ENCODE peak calls at places on chromosomes 1 and 21, in eight cellular contexts. G is mammary epithelial cell, B is esophagus muscularis mucosa, M is psoas muscle, W is cardiac muscle cell, D is SK-N-SH, A is colonic mucosa, U is heart left ventricle. F is an unnamed sample.

GRCh38 chr21:23858878-23859277 is 1748.4 kb downstream of the MRPL39 start:
- DNase-seq in G (no peak), B (no peak), M (no peak), W (no peak), D (peak; percentile 7), A (no peak), U (no peak), F (no peak)

GRCh38 chr1:205578780-205579571 is 52.8 kb downstream of the ELK4 start:
- DNase-seq in G (peak; percentile 38), B (no peak), M (no peak), W (no peak), D (no peak), A (peak; percentile 17), U (peak; percentile 3), F (no peak)

GRCh38 chr1:89998306-89998705 is 3.4 kb downstream of the ZNF326 start:
- DNase-seq in G (no peak), B (no peak), M (no peak), W (no peak), D (no peak), A (no peak), U (no peak), F (no peak)

GRCh38 chr1:12593621-12594066 is 24.4 kb downstream of the DHRS3 start:
- DNase-seq in G (peak; percentile 70), B (peak; percentile 93), M (peak; percentile 74), W (peak; percentile 85), D (no peak), A (peak; percentile 47), U (no peak), F (no peak)

GRCh38 chr1:57131701-57132394 is 166.0 kb upstream of the C8B start:
- DNase-seq in G (peak; percentile 70), B (no peak), M (no peak), W (peak; percentile 69), D (no peak), A (no peak), U (no peak), F (peak; percentile 86)

GRCh38 chr1:115218034-115218405 is 120.0 kb downstream of the NGF start:
- DNase-seq in G (no peak), B (no peak), M (no peak), W (no peak), D (no peak), A (no peak), U (no peak), F (no peak)

GRCh38 chr1:46643368-46643775 is 24.8 kb downstream of the ATPAF1 start:
- DNase-seq in G (peak; percentile 69), B (no peak), M (no peak), W (peak; percentile 82), D (no peak), A (peak; percentile 31), U (no peak), F (peak; percentile 65)

GRCh38 chr1:209080170-209080781 is 503.2 kb upstream of the CAMK1G start:
- DNase-seq in G (peak; percentile 28), B (no peak), M (no peak), W (no peak), D (no peak), A (no peak), U (no peak), F (peak; percentile 61)

GRCh38 chr21:39504230-39504629 is 52.5 kb downstream of the SH3BGR start:
- DNase-seq in G (no peak), B (no peak), M (no peak), W (no peak), D (no peak), A (no peak), U (no peak), F (no peak)

GRCh38 chr1:32741417-32742131 is 39.0 kb upstream of the SYNC start:
- DNase-seq in G (no peak), B (no peak), M (no peak), W (no peak), D (peak; percentile 88), A (peak; percentile 54), U (peak; percentile 40), F (no peak)

GRCh38 chr1:205532996-205533728 is 28.7 kb downstream of the CDK18 start:
- DNase-seq in G (no peak), B (no peak), M (peak; percentile 46), W (peak; percentile 21), D (no peak), A (no peak), U (no peak), F (no peak)

GRCh38 chr1:210143465-210144062 is 89.0 kb upstream of the SERTAD4 start:
- DNase-seq in G (peak; percentile 51), B (no peak), M (peak; percentile 71), W (peak; percentile 82), D (peak; percentile 51), A (peak; percentile 80), U (peak; percentile 61), F (no peak)

GRCh38 chr1:208486677-208487076 is 242.5 kb upstream of the PLXNA2 start:
- DNase-seq in G (no peak), B (no peak), M (no peak), W (no peak), D (no peak), A (no peak), U (no peak), F (no peak)

DNA sequence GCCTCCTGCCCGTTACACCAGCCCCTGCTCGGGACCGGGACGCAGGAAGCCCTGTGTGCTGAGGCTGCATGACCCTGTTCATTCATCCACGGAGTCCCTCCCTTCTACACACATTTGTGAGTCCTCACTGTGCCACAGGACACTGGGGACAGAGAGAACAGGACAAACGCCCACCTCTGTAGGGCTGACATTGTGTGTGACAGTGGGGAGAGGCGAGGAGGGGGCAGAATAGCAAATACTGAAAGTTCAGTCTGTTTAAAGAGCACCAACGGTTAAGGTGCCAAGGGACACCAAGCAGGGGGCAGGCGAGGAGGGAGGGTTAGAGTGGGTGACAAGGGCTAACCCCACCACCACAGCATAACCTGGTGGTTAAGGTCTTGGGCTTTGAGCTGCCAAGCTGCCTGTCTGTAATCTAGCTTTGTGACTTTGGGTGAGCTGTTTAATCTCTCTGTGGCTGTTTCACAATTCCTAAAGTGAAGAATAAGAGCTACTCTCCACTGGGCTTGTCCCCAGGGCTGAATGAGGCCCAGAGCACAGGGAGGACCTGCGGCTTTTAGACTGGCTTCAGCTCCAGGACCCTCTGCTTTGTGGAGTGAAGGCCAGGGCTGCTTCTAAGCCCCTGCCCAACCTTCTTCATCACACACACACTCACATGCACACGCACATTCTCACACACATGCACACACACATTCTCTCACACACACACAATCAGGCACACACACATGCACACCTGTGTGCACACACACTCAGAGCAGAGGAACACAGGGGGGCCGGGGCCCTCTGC is 101.8 kb upstream of the TARDBP start:
- DNase-seq in G (no peak), B (no peak), M (no peak), W (peak; percentile 37), D (peak; percentile 38), A (no peak), U (no peak), F (no peak)
- H3K27ac ChIP-seq in G (no peak overlapping the region), B (no peak overlapping the region), M (no peak overlapping the region), W (peak overlapping the region; percentile 34), D (peak overlapping the region; percentile 62), A (no peak overlapping the region), U (no peak overlapping the region), F (no peak overlapping the region)

GRCh38 chr1:9020325-9020724 is 5.9 kb downstream of the SLC2A7 start:
- DNase-seq in G (no peak), B (no peak), M (no peak), W (no peak), D (no peak), A (no peak), U (no peak), F (no peak)
- H3K4me1 ChIP-seq in G (no peaks in the 10 kb centered on the region), B (peaks cover 3% of the 10 kb centered on the region), M (no peaks in the 10 kb centered on the region), W (no peaks in the 10 kb centered on the region), D (no peaks in the 10 kb centered on the region), A (no peaks in the 10 kb centered on the region), U (no peaks in the 10 kb centered on the region), F (no peaks in the 10 kb centered on the region)

GRCh38 chr1:37479255-37480124 is 5.1 kb downstream of the ZC3H12A start:
- DNase-seq in G (peak; percentile 99), B (peak; percentile 96), M (peak; percentile 94), W (peak; percentile 85), D (peak; percentile 32), A (peak; percentile 97), U (peak; percentile 75), F (peak; percentile 94)

GRCh38 chr1:37481289-37482003 is 7.1 kb downstream of the ZC3H12A start:
- DNase-seq in G (no peak), B (no peak), M (no peak), W (no peak), D (no peak), A (no peak), U (no peak), F (no peak)

GRCh38 chr1:37480125-37480466 is 5.7 kb downstream of the ZC3H12A start:
- DNase-seq in G (no peak), B (no peak), M (no peak), W (no peak), D (no peak), A (no peak), U (no peak), F (no peak)

GRCh38 chr1:37482004-37482785 is 7.8 kb downstream of the ZC3H12A start:
- DNase-seq in G (no peak), B (no peak), M (no peak), W (no peak), D (no peak), A (no peak), U (no peak), F (no peak)

DNA sequence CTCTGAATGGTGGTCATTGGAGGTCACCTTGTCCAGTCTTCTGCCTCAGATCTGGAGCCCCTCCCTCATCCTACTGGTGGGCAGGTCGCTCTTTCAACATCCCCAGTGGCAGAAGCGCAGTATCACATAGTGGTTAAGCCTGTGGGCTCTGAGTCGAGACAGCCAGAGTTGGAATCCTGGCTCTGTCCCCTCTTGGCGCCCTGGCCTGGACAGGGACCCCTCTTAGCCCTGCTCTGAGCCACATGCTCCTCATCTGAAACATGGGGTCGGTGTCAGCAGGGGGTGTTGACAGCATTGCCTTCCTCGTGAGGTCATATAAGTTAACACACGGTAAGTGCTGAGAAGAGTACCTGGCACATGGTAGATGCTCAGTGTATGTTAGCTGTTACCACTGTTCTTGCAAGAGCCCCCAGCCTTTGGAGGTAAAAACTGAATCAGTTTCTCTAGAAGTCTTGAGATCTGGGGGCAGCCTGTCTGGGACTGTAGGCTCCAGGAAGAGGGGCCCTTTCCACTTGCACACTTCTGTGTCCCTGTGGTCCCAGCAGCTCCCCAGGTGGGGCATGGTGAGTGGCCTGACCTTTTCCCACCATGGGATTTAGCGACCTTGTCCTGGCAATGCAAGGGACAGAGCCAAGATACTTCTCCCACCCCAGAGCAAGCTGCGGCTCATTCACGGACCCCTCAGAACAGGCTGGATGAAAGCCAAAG is 6.4 kb downstream of the ZC3H12A start:
- DNase-seq in G (no peak), B (no peak), M (no peak), W (no peak), D (no peak), A (peak; percentile 20), U (no peak), F (no peak)
- H3K27ac ChIP-seq in G (peak overlapping the region; percentile 85), B (peak overlapping the region; percentile 98), M (peak overlapping the region; percentile 90), W (no peak overlapping the region), D (no peak overlapping the region), A (peak overlapping the region; percentile 94), U (peak overlapping the region; percentile 96), F (peak overlapping the region; percentile 99)

DNA sequence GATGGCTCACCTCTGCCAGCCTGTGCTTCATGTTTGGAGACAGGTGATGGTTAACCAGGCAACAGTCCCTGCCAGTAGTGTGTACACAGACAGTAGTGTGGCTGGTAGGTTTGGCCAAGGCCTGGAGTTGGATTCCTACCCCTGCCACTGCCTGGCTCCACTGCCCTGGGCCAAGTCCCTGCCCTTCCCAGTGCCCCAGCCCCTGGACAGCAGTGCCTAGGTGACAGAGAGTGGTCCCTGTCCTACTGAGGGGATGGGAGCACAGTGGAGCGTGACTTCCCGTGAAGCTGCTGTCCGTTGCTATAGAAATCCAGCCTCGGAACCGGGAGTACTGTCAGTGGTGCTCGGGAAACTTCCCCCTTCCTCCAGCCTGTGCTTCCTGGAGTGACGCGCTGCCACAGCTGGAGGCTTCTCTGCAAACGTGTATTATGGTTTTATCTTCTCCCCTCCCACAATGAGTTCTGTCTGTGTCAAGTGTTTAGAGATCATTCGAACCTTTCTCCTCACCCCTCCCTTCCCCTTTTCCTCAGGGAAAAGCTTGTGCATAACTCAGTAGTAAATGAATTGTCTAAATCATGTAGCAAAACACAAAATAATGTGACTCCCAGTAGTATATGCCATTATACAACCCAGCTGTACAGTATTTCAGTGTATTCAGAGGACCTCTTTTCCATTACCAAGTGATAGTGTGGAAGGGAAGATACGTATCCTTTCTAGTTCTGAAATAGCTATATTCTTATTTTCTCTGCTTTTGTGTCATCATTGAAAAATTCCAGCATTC is 73.4 kb downstream of the GALNT2 start:
- DNase-seq in G (no peak), B (no peak), M (peak; percentile 68), W (peak; percentile 69), D (no peak), A (peak; percentile 44), U (peak; percentile 49), F (peak; percentile 25)
- H3K4me1 ChIP-seq in G (no peaks in the 10 kb centered on the region), B (peaks cover 97% of the 10 kb centered on the region), M (peaks cover 73% of the 10 kb centered on the region), W (peaks cover 74% of the 10 kb centered on the region), D (peaks cover 31% of the 10 kb centered on the region), A (peaks cover 10% of the 10 kb centered on the region), U (peaks cover 67% of the 10 kb centered on the region), F (peaks cover 3% of the 10 kb centered on the region)